ENCODE peak calls at places on chromosomes 3 and 15, in five cellular contexts. S, A, U, L and O are unnamed samples.

GRCh38 chr3:139772539-139773500 is 95.0 kb upstream of the NMNAT3 start:
- DNase-seq in S (peak), A (peak), U (no peak), L (no peak), O (peak)

GRCh38 chr3:156892701-156893100 is 66.5 kb downstream of the LEKR1 start:
- DNase-seq in S (peak), A (peak), U (no peak), L (no peak), O (peak)

GRCh38 chr15:49036650-49037545 is 9.3 kb downstream of the SECISBP2L start:
- DNase-seq in S (peak), A (no peak), U (no peak), L (no peak), O (no peak)

GRCh38 chr15:42270996-42271395 is 2.0 kb upstream of the GANC start:
- DNase-seq in S (no peak), A (no peak), U (no peak), L (no peak), O (no peak)

GRCh38 chr15:87349181-87349580 is 907.4 kb downstream of the NTRK3 start:
- DNase-seq in S (no peak), A (no peak), U (no peak), L (no peak), O (no peak)

GRCh38 chr15:50909044-50909342 is 510 bp downstream of the AP4E1 start:
- DNase-seq in S (no peak), A (no peak), U (no peak), L (no peak), O (no peak)

GRCh38 chr3:194640829-194641228 is 7.6 kb upstream of the TMEM44 start:
- DNase-seq in S (peak), A (no peak), U (peak), L (peak), O (no peak)

GRCh38 chr3:186099178-186099577 is 9.7 kb downstream of the ETV5 start:
- DNase-seq in S (peak), A (no peak), U (no peak), L (no peak), O (peak)

GRCh38 chr15:70793694-70794093 is 30.3 kb upstream of the UACA start:
- DNase-seq in S (no peak), A (no peak), U (no peak), L (no peak), O (no peak)

GRCh38 chr3:31934018-31934417 is 47.0 kb downstream of the OSBPL10 start:
- DNase-seq in S (no peak), A (no peak), U (no peak), L (no peak), O (no peak)

GRCh38 chr15:85750319-85750806 is 44.4 kb downstream of the KLHL25 start:
- DNase-seq in S (no peak), A (no peak), U (peak), L (peak), O (no peak)

GRCh38 chr15:49815506-49815905 is 194.7 kb downstream of the DTWD1 start:
- DNase-seq in S (peak), A (no peak), U (no peak), L (no peak), O (no peak)

GRCh38 chr3:105355355-105356063 is 11.2 kb upstream of the ALCAM start:
- DNase-seq in S (peak), A (no peak), U (no peak), L (no peak), O (no peak)

GRCh38 chr3:108022316-108023150 is 68.3 kb downstream of the CD47 start:
- DNase-seq in S (no peak), A (no peak), U (no peak), L (no peak), O (no peak)

GRCh38 chr3:23942546-23942945 is 2.5 kb upstream of the NR1D2 start:
- DNase-seq in S (no peak), A (no peak), U (no peak), L (no peak), O (no peak)

GRCh38 chr15:75697523-75698398 is 14.9 kb downstream of the CSPG4 start:
- DNase-seq in S (peak), A (no peak), U (no peak), L (no peak), O (no peak)

GRCh38 chr3:177102526-177102925 is 94.8 kb downstream of the TBL1XR1 start:
- DNase-seq in S (no peak), A (no peak), U (no peak), L (no peak), O (no peak)

GRCh38 chr3:154334973-154335420 is 10.7 kb upstream of the DHX36 start:
- DNase-seq in S (peak), A (peak), U (no peak), L (peak), O (peak)

GRCh38 chr15:80259942-80260510 is 8.0 kb upstream of the CTXND1 start:
- DNase-seq in S (no peak), A (no peak), U (no peak), L (no peak), O (no peak)

GRCh38 chr3:8980756-8981257 is 17.5 kb upstream of the RAD18 start:
- DNase-seq in S (no peak), A (no peak), U (no peak), L (no peak), O (no peak)

GRCh38 chr3:150094150-150094932 is 123.6 kb upstream of the PFN2 start:
- DNase-seq in S (peak), A (peak), U (no peak), L (no peak), O (no peak)

GRCh38 chr15:60840703-60841411 is 361.9 kb upstream of the ICE2 start:
- DNase-seq in S (no peak), A (no peak), U (no peak), L (peak), O (no peak)

GRCh38 chr3:58059349-58060321 is 51.4 kb downstream of the FLNB start:
- DNase-seq in S (peak), A (peak), U (peak), L (no peak), O (no peak)

GRCh38 chr15:66661432-66662096 is 40.5 kb upstream of the SMAD6 start:
- DNase-seq in S (no peak), A (no peak), U (peak), L (no peak), O (no peak)

GRCh38 chr3:48157215-48157840 is 30.9 kb downstream of the CDC25A start:
- DNase-seq in S (peak), A (peak), U (no peak), L (no peak), O (no peak)

GRCh38 chr3:188578579-188579363 is 424.8 kb downstream of the LPP start:
- DNase-seq in S (peak), A (peak), U (peak), L (no peak), O (no peak)

GRCh38 chr3:126117786-126118185 is 33.9 kb upstream of the SLC41A3 start:
- DNase-seq in S (no peak), A (no peak), U (peak), L (no peak), O (no peak)

GRCh38 chr3:197878427-197878826 is 71.6 kb upstream of the RPL35A start:
- DNase-seq in S (no peak), A (peak), U (no peak), L (no peak), O (no peak)

GRCh38 chr3:190369701-190370295 is 18.2 kb upstream of the CLDN16 start:
- DNase-seq in S (no peak), A (no peak), U (no peak), L (no peak), O (no peak)

GRCh38 chr3:23981136-23981535 is 36.0 kb downstream of the NR1D2 start:
- DNase-seq in S (no peak), A (no peak), U (peak), L (no peak), O (no peak)

GRCh38 chr15:92449476-92449875 is 55.8 kb downstream of the ST8SIA2 start:
- DNase-seq in S (peak), A (peak), U (no peak), L (no peak), O (no peak)

GRCh38 chr15:43975326-43975725 is 148.5 kb downstream of the WDR76 start:
- DNase-seq in S (no peak), A (no peak), U (no peak), L (no peak), O (no peak)

GRCh38 chr3:27353221-27353620 is 16.0 kb downstream of the NEK10 start:
- DNase-seq in S (no peak), A (no peak), U (no peak), L (no peak), O (no peak)

GRCh38 chr3:182810574-182811268 is 17.4 kb downstream of the ATP11B start:
- DNase-seq in S (peak), A (no peak), U (no peak), L (no peak), O (no peak)